ENCODE peak calls at places on chromosomes 2 and 18, in nine cellular contexts. One of them, this sample, is unnamed.

GRCh38 chr18:12252061-12252460 is 2.1 kb upstream of the CIDEA start:
- DNase-seq in hypothalamus: no peak
- DNase-seq in C1 segment of cervical spinal cord: no peak
- DNase-seq in CD8-positive, alpha-beta T cell: no peak
- DNase-seq in left lung: no peak
- DNase-seq in AG04450: no peak
- DNase-seq in GM12878: no peak
- DNase-seq in ELR: no peak
- DNase-seq in esophagus squamous epithelium: no peak
- DNase-seq in this sample: no peak

GRCh38 chr18:76803413-76803812 is 18.9 kb upstream of the ZNF236 start:
- DNase-seq in C1 segment of cervical spinal cord: no peak
- DNase-seq in CD8-positive, alpha-beta T cell: no peak
- DNase-seq in esophagus squamous epithelium: no peak
- DNase-seq in hypothalamus: no peak
- DNase-seq in left lung: no peak
- DNase-seq in ELR: no peak
- DNase-seq in AG04450: no peak
- DNase-seq in GM12878: no peak
- DNase-seq in this sample: no peak

GRCh38 chr2:126288362-126288761 is 367.6 kb upstream of the GYPC start:
- DNase-seq in C1 segment of cervical spinal cord: no peak
- DNase-seq in left lung: no peak
- DNase-seq in hypothalamus: no peak
- DNase-seq in CD8-positive, alpha-beta T cell: no peak
- DNase-seq in AG04450: no peak
- DNase-seq in GM12878: no peak
- DNase-seq in ELR: no peak
- DNase-seq in esophagus squamous epithelium: no peak
- DNase-seq in this sample: no peak

GRCh38 chr2:190812506-190813294 is 67.9 kb upstream of the GLS start:
- DNase-seq in GM12878: no peak
- DNase-seq in left lung: no peak
- DNase-seq in ELR: no peak
- DNase-seq in C1 segment of cervical spinal cord: no peak
- DNase-seq in hypothalamus: no peak
- DNase-seq in esophagus squamous epithelium: no peak
- DNase-seq in AG04450: peak
- DNase-seq in CD8-positive, alpha-beta T cell: no peak
- DNase-seq in this sample: no peak

GRCh38 chr18:31102020-31102684 is at the start of gene DSC2:
- DNase-seq in GM12878: no peak
- DNase-seq in esophagus squamous epithelium: no peak
- DNase-seq in hypothalamus: no peak
- DNase-seq in C1 segment of cervical spinal cord: peak
- DNase-seq in AG04450: no peak
- DNase-seq in left lung: peak
- DNase-seq in CD8-positive, alpha-beta T cell: no peak
- DNase-seq in ELR: no peak
- DNase-seq in this sample: no peak

GRCh38 chr2:23954325-23955014 is 14.2 kb downstream of the UBXN2A start:
- DNase-seq in hypothalamus: no peak
- DNase-seq in CD8-positive, alpha-beta T cell: no peak
- DNase-seq in ELR: no peak
- DNase-seq in esophagus squamous epithelium: no peak
- DNase-seq in C1 segment of cervical spinal cord: no peak
- DNase-seq in GM12878: no peak
- DNase-seq in AG04450: no peak
- DNase-seq in left lung: no peak
- DNase-seq in this sample: no peak

GRCh38 chr2:189641047-189641446 is 20.2 kb upstream of the ASNSD1 start:
- DNase-seq in esophagus squamous epithelium: no peak
- DNase-seq in GM12878: no peak
- DNase-seq in hypothalamus: no peak
- DNase-seq in ELR: no peak
- DNase-seq in AG04450: no peak
- DNase-seq in left lung: no peak
- DNase-seq in C1 segment of cervical spinal cord: no peak
- DNase-seq in CD8-positive, alpha-beta T cell: no peak
- DNase-seq in this sample: no peak

GRCh38 chr18:653512-653911 is 3.9 kb upstream of the TYMS start:
- DNase-seq in C1 segment of cervical spinal cord: no peak
- DNase-seq in AG04450: no peak
- DNase-seq in CD8-positive, alpha-beta T cell: no peak
- DNase-seq in ELR: no peak
- DNase-seq in left lung: no peak
- DNase-seq in esophagus squamous epithelium: no peak
- DNase-seq in GM12878: no peak
- DNase-seq in hypothalamus: no peak
- DNase-seq in this sample: no peak

GRCh38 chr2:27914793-27915175 is 24.3 kb downstream of the BABAM2 start:
- DNase-seq in CD8-positive, alpha-beta T cell: no peak
- DNase-seq in esophagus squamous epithelium: no peak
- DNase-seq in AG04450: no peak
- DNase-seq in hypothalamus: no peak
- DNase-seq in left lung: no peak
- DNase-seq in GM12878: no peak
- DNase-seq in C1 segment of cervical spinal cord: no peak
- DNase-seq in ELR: no peak
- DNase-seq in this sample: no peak

GRCh38 chr2:134599236-134599635 is 119.6 kb downstream of the TMEM163 start:
- DNase-seq in esophagus squamous epithelium: no peak
- DNase-seq in CD8-positive, alpha-beta T cell: no peak
- DNase-seq in C1 segment of cervical spinal cord: no peak
- DNase-seq in ELR: no peak
- DNase-seq in hypothalamus: no peak
- DNase-seq in GM12878: no peak
- DNase-seq in AG04450: no peak
- DNase-seq in left lung: no peak
- DNase-seq in this sample: no peak

GRCh38 chr2:19416083-19416482 is 57.7 kb upstream of the OSR1 start:
- DNase-seq in hypothalamus: no peak
- DNase-seq in GM12878: no peak
- DNase-seq in AG04450: no peak
- DNase-seq in C1 segment of cervical spinal cord: no peak
- DNase-seq in ELR: no peak
- DNase-seq in esophagus squamous epithelium: no peak
- DNase-seq in left lung: no peak
- DNase-seq in CD8-positive, alpha-beta T cell: no peak
- DNase-seq in this sample: no peak

GRCh38 chr18:8403713-8404112 is 205.5 kb upstream of the RAB12 start:
- DNase-seq in esophagus squamous epithelium: no peak
- DNase-seq in CD8-positive, alpha-beta T cell: no peak
- DNase-seq in AG04450: no peak
- DNase-seq in ELR: no peak
- DNase-seq in left lung: no peak
- DNase-seq in GM12878: no peak
- DNase-seq in hypothalamus: no peak
- DNase-seq in C1 segment of cervical spinal cord: no peak
- DNase-seq in this sample: no peak

GRCh38 chr18:812673-813404 is 797 bp upstream of the YES1 start:
- DNase-seq in AG04450: peak
- DNase-seq in C1 segment of cervical spinal cord: peak
- DNase-seq in ELR: peak
- DNase-seq in left lung: peak
- DNase-seq in GM12878: peak
- DNase-seq in hypothalamus: peak
- DNase-seq in esophagus squamous epithelium: peak
- DNase-seq in CD8-positive, alpha-beta T cell: peak
- DNase-seq in this sample: peak

GRCh38 chr2:176428943-176429469 is 159.8 kb downstream of the MTX2 start:
- DNase-seq in esophagus squamous epithelium: no peak
- DNase-seq in C1 segment of cervical spinal cord: no peak
- DNase-seq in GM12878: peak
- DNase-seq in left lung: no peak
- DNase-seq in AG04450: no peak
- DNase-seq in hypothalamus: no peak
- DNase-seq in ELR: no peak
- DNase-seq in CD8-positive, alpha-beta T cell: no peak
- DNase-seq in this sample: no peak

GRCh38 chr18:13216092-13216582 is 2.4 kb upstream of the LDLRAD4 start:
- DNase-seq in C1 segment of cervical spinal cord: peak
- DNase-seq in AG04450: no peak
- DNase-seq in left lung: peak
- DNase-seq in hypothalamus: peak
- DNase-seq in GM12878: peak
- DNase-seq in CD8-positive, alpha-beta T cell: peak
- DNase-seq in esophagus squamous epithelium: no peak
- DNase-seq in ELR: peak
- DNase-seq in this sample: peak

GRCh38 chr2:68669651-68670050 is 26.3 kb downstream of the PROKR1 start:
- DNase-seq in esophagus squamous epithelium: no peak
- DNase-seq in ELR: no peak
- DNase-seq in CD8-positive, alpha-beta T cell: no peak
- DNase-seq in left lung: no peak
- DNase-seq in hypothalamus: no peak
- DNase-seq in C1 segment of cervical spinal cord: no peak
- DNase-seq in AG04450: no peak
- DNase-seq in GM12878: no peak
- DNase-seq in this sample: no peak

GRCh38 chr2:11748861-11749645 is 2.6 kb downstream of the LPIN1 start:
- DNase-seq in hypothalamus: no peak
- DNase-seq in CD8-positive, alpha-beta T cell: no peak
- DNase-seq in C1 segment of cervical spinal cord: no peak
- DNase-seq in AG04450: no peak
- DNase-seq in ELR: no peak
- DNase-seq in left lung: no peak
- DNase-seq in GM12878: no peak
- DNase-seq in esophagus squamous epithelium: no peak
- DNase-seq in this sample: no peak

GRCh38 chr18:75823376-75823950 is 396.0 kb upstream of the SMIM21 start:
- DNase-seq in ELR: no peak
- DNase-seq in C1 segment of cervical spinal cord: no peak
- DNase-seq in CD8-positive, alpha-beta T cell: no peak
- DNase-seq in hypothalamus: no peak
- DNase-seq in GM12878: no peak
- DNase-seq in left lung: no peak
- DNase-seq in esophagus squamous epithelium: no peak
- DNase-seq in AG04450: no peak
- DNase-seq in this sample: no peak

GRCh38 chr2:218023636-218024035 is 20.8 kb upstream of the TNS1 start:
- DNase-seq in hypothalamus: no peak
- DNase-seq in GM12878: no peak
- DNase-seq in left lung: peak
- DNase-seq in esophagus squamous epithelium: no peak
- DNase-seq in ELR: no peak
- DNase-seq in CD8-positive, alpha-beta T cell: no peak
- DNase-seq in C1 segment of cervical spinal cord: no peak
- DNase-seq in AG04450: no peak
- DNase-seq in this sample: no peak

GRCh38 chr2:156892449-156893335 is 364.8 kb upstream of the GALNT5 start:
- DNase-seq in left lung: no peak
- DNase-seq in CD8-positive, alpha-beta T cell: no peak
- DNase-seq in ELR: peak
- DNase-seq in esophagus squamous epithelium: no peak
- DNase-seq in AG04450: no peak
- DNase-seq in GM12878: peak
- DNase-seq in hypothalamus: peak
- DNase-seq in C1 segment of cervical spinal cord: no peak
- DNase-seq in this sample: no peak

GRCh38 chr2:950627-950992 is at the start of gene SNTG2:
- DNase-seq in esophagus squamous epithelium: no peak
- DNase-seq in ELR: no peak
- DNase-seq in CD8-positive, alpha-beta T cell: peak
- DNase-seq in left lung: no peak
- DNase-seq in AG04450: no peak
- DNase-seq in C1 segment of cervical spinal cord: no peak
- DNase-seq in GM12878: no peak
- DNase-seq in hypothalamus: no peak
- DNase-seq in this sample: no peak

GRCh38 chr2:196170202-196170680 is 1.1 kb downstream of the STK17B start:
- DNase-seq in esophagus squamous epithelium: no peak
- DNase-seq in GM12878: no peak
- DNase-seq in ELR: peak
- DNase-seq in hypothalamus: peak
- DNase-seq in C1 segment of cervical spinal cord: no peak
- DNase-seq in left lung: peak
- DNase-seq in AG04450: peak
- DNase-seq in CD8-positive, alpha-beta T cell: peak
- DNase-seq in this sample: peak

GRCh38 chr2:138157372-138157771 is 193.1 kb downstream of the HNMT start:
- DNase-seq in ELR: no peak
- DNase-seq in left lung: no peak
- DNase-seq in esophagus squamous epithelium: no peak
- DNase-seq in AG04450: no peak
- DNase-seq in CD8-positive, alpha-beta T cell: no peak
- DNase-seq in hypothalamus: no peak
- DNase-seq in GM12878: no peak
- DNase-seq in C1 segment of cervical spinal cord: no peak
- DNase-seq in this sample: no peak

GRCh38 chr2:170817247-170817998 is 736 bp downstream of the GAD1 start:
- DNase-seq in C1 segment of cervical spinal cord: no peak
- DNase-seq in left lung: no peak
- DNase-seq in CD8-positive, alpha-beta T cell: no peak
- DNase-seq in hypothalamus: no peak
- DNase-seq in AG04450: no peak
- DNase-seq in GM12878: no peak
- DNase-seq in esophagus squamous epithelium: no peak
- DNase-seq in ELR: peak
- DNase-seq in this sample: no peak

GRCh38 chr2:143908843-143909242 is 611.1 kb downstream of the ZEB2 start:
- DNase-seq in AG04450: no peak
- DNase-seq in CD8-positive, alpha-beta T cell: no peak
- DNase-seq in esophagus squamous epithelium: no peak
- DNase-seq in ELR: no peak
- DNase-seq in GM12878: no peak
- DNase-seq in left lung: no peak
- DNase-seq in C1 segment of cervical spinal cord: no peak
- DNase-seq in hypothalamus: no peak
- DNase-seq in this sample: no peak

GRCh38 chr2:223760838-223761502 is 76.4 kb downstream of the AP1S3 start:
- DNase-seq in left lung: peak
- DNase-seq in CD8-positive, alpha-beta T cell: peak
- DNase-seq in C1 segment of cervical spinal cord: no peak
- DNase-seq in esophagus squamous epithelium: peak
- DNase-seq in AG04450: no peak
- DNase-seq in hypothalamus: no peak
- DNase-seq in ELR: peak
- DNase-seq in GM12878: peak
- DNase-seq in this sample: peak

GRCh38 chr2:33373986-33374385 is 102.5 kb upstream of the RASGRP3 start:
- DNase-seq in esophagus squamous epithelium: no peak
- DNase-seq in C1 segment of cervical spinal cord: no peak
- DNase-seq in hypothalamus: no peak
- DNase-seq in GM12878: no peak
- DNase-seq in CD8-positive, alpha-beta T cell: no peak
- DNase-seq in AG04450: no peak
- DNase-seq in left lung: no peak
- DNase-seq in ELR: peak
- DNase-seq in this sample: peak

GRCh38 chr2:26251893-26252292 is 7.2 kb downstream of the HADHB start:
- DNase-seq in C1 segment of cervical spinal cord: no peak
- DNase-seq in AG04450: no peak
- DNase-seq in esophagus squamous epithelium: no peak
- DNase-seq in CD8-positive, alpha-beta T cell: no peak
- DNase-seq in left lung: no peak
- DNase-seq in ELR: no peak
- DNase-seq in GM12878: no peak
- DNase-seq in hypothalamus: peak
- DNase-seq in this sample: no peak

GRCh38 chr2:10400002-10400401 is 48.1 kb downstream of the ODC1 start:
- DNase-seq in hypothalamus: no peak
- DNase-seq in ELR: no peak
- DNase-seq in GM12878: no peak
- DNase-seq in CD8-positive, alpha-beta T cell: no peak
- DNase-seq in esophagus squamous epithelium: no peak
- DNase-seq in left lung: no peak
- DNase-seq in C1 segment of cervical spinal cord: no peak
- DNase-seq in AG04450: no peak
- DNase-seq in this sample: no peak

This sample was measured in stromal cell of bone marrow.